ENCODE peak calls at places on chromosomes 5 and 9, in eight cellular contexts. D is substantia nigra; B is SK-N-DZ; M is neural crest cell; Z is activated naive CD8-positive, alpha-beta T cell treated with anti-CD3 and anti-CD28 coated beads, Interleukin-2, amount 50 U/mL, for 24 hours; E is mammary epithelial cell; K is CD8-positive, alpha-beta T cell; Q is stimulated activated effector memory CD8-positive, alpha-beta T cell treated with anti-CD3 and anti-CD28 coated beads, Interleukin-12 subunit alpha, Interleukin-12 subunit beta, amount 100 ng/mL, for 72 hours. P is an unnamed sample.

GRCh38 chr5:139685886-139686285 is 37.7 kb downstream of the CXXC5 start:
- DNase-seq in K (no peak), Z (no peak), Q (no peak), M (no peak), E (no peak), D (no peak), B (no peak), P (no peak)

GRCh38 chr9:137390553-137391410 is 32.2 kb downstream of the EXD3 start:
- DNase-seq in Q (no peak), D (no peak), B (no peak), Z (no peak), E (no peak), M (no peak), K (no peak), P (no peak)

GRCh38 chr9:134053941-134054761 is 13.7 kb downstream of the BRD3 start:
- DNase-seq in D (no peak), Q (no peak), E (no peak), M (no peak), Z (no peak), K (no peak), B (no peak), P (no peak)

GRCh38 chr5:50292735-50293394 is 148.2 kb downstream of the EMB start:
- DNase-seq in E (no peak), K (no peak), Q (no peak), B (no peak), Z (no peak), D (no peak), M (no peak), P (no peak)

GRCh38 chr9:89381308-89381609 is 63.0 kb downstream of the SECISBP2 start:
- DNase-seq in K (no peak), D (no peak), B (no peak), M (no peak), E (no peak), Q (no peak), Z (no peak), P (no peak)

GRCh38 chr5:136328097-136328496 is 37.2 kb downstream of the TRPC7 start:
- DNase-seq in Q (no peak), E (no peak), B (no peak), K (no peak), Z (no peak), D (no peak), M (no peak), P (no peak)

GRCh38 chr9:75039006-75039405 is 10.9 kb upstream of the CARNMT1 start:
- DNase-seq in D (no peak), Z (no peak), M (no peak), Q (no peak), K (no peak), B (no peak), E (no peak), P (no peak)

GRCh38 chr9:134547161-134548100 is 94.2 kb upstream of the COL5A1 start:
- DNase-seq in E (no peak), K (no peak), B (no peak), M (no peak), D (no peak), Z (no peak), Q (no peak), P (no peak)

GRCh38 chr5:11281842-11282241 is 520.8 kb upstream of the DAP start:
- DNase-seq in Z (no peak), M (no peak), Q (no peak), E (no peak), B (no peak), D (no peak), K (no peak), P (no peak)

GRCh38 chr9:16782490-16782889 is 88.0 kb downstream of the BNC2 start:
- DNase-seq in B (no peak), K (no peak), E (no peak), Q (no peak), D (no peak), Z (no peak), M (no peak), P (no peak)

GRCh38 chr9:77099388-77099787 is 77.9 kb upstream of the VPS13A start:
- DNase-seq in D (no peak), B (peak; percentile 18), Z (no peak), E (no peak), M (no peak), K (no peak), Q (no peak), P (no peak)

GRCh38 chr5:147986134-147986757 is 77.5 kb upstream of the SPINK5 start:
- DNase-seq in B (no peak), K (no peak), D (no peak), E (no peak), Q (no peak), M (no peak), Z (no peak), P (no peak)

GRCh38 chr9:111601237-111602018 is 2.0 kb upstream of the PTGR1 start:
- DNase-seq in M (no peak), K (no peak), Z (no peak), D (no peak), Q (no peak), B (no peak), E (no peak), P (no peak)

GRCh38 chr9:134811673-134812668 is 68.6 kb upstream of the FCN2 start:
- DNase-seq in K (no peak), M (no peak), Q (no peak), E (no peak), B (no peak), Z (no peak), D (no peak), P (no peak)

GRCh38 chr9:99180662-99181061 is 41.1 kb downstream of the ALG2 start:
- DNase-seq in K (no peak), Q (no peak), E (no peak), Z (no peak), D (no peak), B (no peak), M (no peak), P (no peak)

GRCh38 chr9:114745108-114745848 is 60.6 kb downstream of the TNFSF15 start:
- DNase-seq in K (no peak), Q (no peak), M (no peak), B (no peak), D (no peak), Z (no peak), E (no peak), P (no peak)

GRCh38 chr5:50667653-50668403 is 1.4 kb downstream of the PARP8 start:
- DNase-seq in D (peak; percentile 17), Q (peak; percentile 79), K (peak; percentile 85), Z (peak; percentile 92), M (no peak), E (peak; percentile 76), B (peak; percentile 40), P (no peak)

GRCh38 chr9:136686794-136687711 is at the start of gene AGPAT2:
- DNase-seq in D (no peak), E (peak; percentile 51), Z (peak; percentile 77), M (peak; percentile 43), K (peak; percentile 50), Q (peak; percentile 55), B (no peak), P (peak; percentile 93)

GRCh38 chr9:120353501-120353900 is 226.5 kb downstream of the CDK5RAP2 start:
- DNase-seq in B (no peak), Z (no peak), K (no peak), M (no peak), E (no peak), Q (no peak), D (no peak), P (no peak)

GRCh38 chr9:127567119-127567897 is 44.8 kb upstream of the STXBP1 start:
- DNase-seq in M (no peak), Q (no peak), E (peak; percentile 47), K (no peak), D (no peak), Z (no peak), B (peak; percentile 35), P (no peak)

GRCh38 chr9:69797680-69798079 is 22.9 kb upstream of the CFAP95 start:
- DNase-seq in Q (no peak), M (no peak), D (no peak), B (no peak), K (no peak), Z (no peak), E (no peak), P (no peak)

GRCh38 chr9:81804306-81804705 is 115.0 kb upstream of the TLE1 start:
- DNase-seq in Q (no peak), M (no peak), K (no peak), B (no peak), D (no peak), Z (no peak), E (no peak), P (no peak)

GRCh38 chr9:35906923-35907699 is 1.1 kb downstream of the HRCT1 start:
- DNase-seq in Q (no peak), E (peak; percentile 61), M (no peak), D (no peak), Z (no peak), B (peak; percentile 41), K (no peak), P (no peak)

GRCh38 chr9:76810377-76810957 is 46.2 kb downstream of the PCA3 start:
- DNase-seq in Q (no peak), D (no peak), K (no peak), E (peak; percentile 35), M (peak; percentile 49), B (peak; percentile 76), Z (peak; percentile 18), P (no peak)

GRCh38 chr5:51384281-51384840 is 1.1 kb downstream of the ISL1 start:
- DNase-seq in D (no peak), Q (no peak), M (no peak), K (no peak), E (no peak), Z (no peak), B (no peak), P (no peak)

GRCh38 chr9:126147620-126148522 is 178.8 kb upstream of the MVB12B start:
- DNase-seq in M (no peak), D (no peak), K (no peak), E (no peak), Q (no peak), B (no peak), Z (no peak), P (no peak)

GRCh38 chr5:61148516-61148915 is 13.8 kb downstream of the SMIM15 start:
- DNase-seq in B (no peak), E (no peak), Q (no peak), M (no peak), K (no peak), Z (no peak), D (no peak), P (no peak)

GRCh38 chr9:104970588-104970987 is 42.6 kb upstream of the ABCA1 start:
- DNase-seq in Q (no peak), D (no peak), Z (no peak), B (no peak), K (no peak), E (no peak), M (no peak), P (no peak)

GRCh38 chr5:151688406-151688805 is 1.7 kb upstream of the SPARC start:
- DNase-seq in K (no peak), Q (no peak), B (no peak), E (no peak), Z (no peak), D (no peak), M (no peak), P (no peak)

GRCh38 chr5:174229640-174230350 is 184.3 kb downstream of the NSG2 start:
- DNase-seq in Z (no peak), M (no peak), B (no peak), Q (no peak), E (peak; percentile 8), D (no peak), K (no peak), P (no peak)

GRCh38 chr9:91073049-91073810 is 271.6 kb downstream of the SYK start:
- DNase-seq in Z (no peak), K (no peak), B (no peak), M (no peak), Q (no peak), D (no peak), E (no peak), P (no peak)

GRCh38 chr9:100856238-100856637 is 172.3 kb upstream of the PLPPR1 start:
- DNase-seq in M (no peak), Q (no peak), B (no peak), E (no peak), D (no peak), K (no peak), Z (no peak), P (no peak)

GRCh38 chr5:179801304-179802206 is 5.1 kb downstream of the MGAT4B start:
- DNase-seq in K (peak; percentile 80), Q (peak; percentile 80), D (no peak), B (no peak), E (peak; percentile 18), Z (peak; percentile 91), M (peak; percentile 55), P (peak; percentile 62)

GRCh38 chr5:40401965-40402364 is 277.8 kb upstream of the PTGER4 start:
- DNase-seq in E (peak; percentile 77), Q (no peak), B (no peak), K (no peak), M (no peak), Z (peak; percentile 53), D (no peak), P (no peak)